ENCODE peak calls at places on chromosomes 6 and 20, in four cellular contexts. One of them, this sample, is unnamed.

GRCh38 chr20:56420940-56421688 is 9.1 kb downstream of the CASS4 start:
- DNase-seq in K562: peak
- DNase-seq in GM12878: no peak
- DNase-seq in H1: no peak
- DNase-seq in this sample: no peak

GRCh38 chr6:87697581-87698552 is 4.2 kb downstream of the AKIRIN2 start:
- DNase-seq in GM12878: no peak
- DNase-seq in K562: peak
- DNase-seq in H1: no peak
- DNase-seq in this sample: no peak

GRCh38 chr20:42100137-42100704 is 482.0 kb upstream of the CHD6 start:
- DNase-seq in GM12878: no peak
- DNase-seq in K562: no peak
- DNase-seq in H1: no peak
- DNase-seq in this sample: no peak

GRCh38 chr6:2020909-2021308 is 224.5 kb downstream of the GMDS start:
- DNase-seq in K562: no peak
- DNase-seq in GM12878: no peak
- DNase-seq in H1: no peak
- DNase-seq in this sample: peak

GRCh38 chr6:154602708-154603107 is 92.2 kb upstream of the CNKSR3 start:
- DNase-seq in H1: no peak
- DNase-seq in K562: no peak
- DNase-seq in GM12878: no peak
- DNase-seq in this sample: no peak

GRCh38 chr6:136527831-136528230 is 22.4 kb downstream of the MAP7 start:
- DNase-seq in H1: no peak
- DNase-seq in K562: no peak
- DNase-seq in GM12878: no peak
- DNase-seq in this sample: no peak

GRCh38 chr20:483791-484644 is 21.7 kb upstream of the TBC1D20 start:
- DNase-seq in H1: no peak
- DNase-seq in GM12878: no peak
- DNase-seq in K562: no peak
- DNase-seq in this sample: no peak

GRCh38 chr20:25227317-25227831 is 20.5 kb upstream of the PYGB start:
- DNase-seq in K562: peak
- DNase-seq in H1: no peak
- DNase-seq in GM12878: no peak
- DNase-seq in this sample: no peak

GRCh38 chr6:110398778-110399177 is 16.6 kb downstream of the DDO start:
- DNase-seq in H1: no peak
- DNase-seq in K562: peak
- DNase-seq in GM12878: no peak
- DNase-seq in this sample: no peak

GRCh38 chr20:37728635-37728983 is 34.8 kb downstream of the CTNNBL1 start:
- DNase-seq in GM12878: no peak
- DNase-seq in H1: no peak
- DNase-seq in K562: peak
- DNase-seq in this sample: no peak

GRCh38 chr20:37727247-37727956 is 33.6 kb downstream of the CTNNBL1 start:
- DNase-seq in H1: no peak
- DNase-seq in K562: no peak
- DNase-seq in GM12878: no peak
- DNase-seq in this sample: no peak

GRCh38 chr20:37726321-37726720 is 32.5 kb downstream of the CTNNBL1 start:
- DNase-seq in GM12878: no peak
- DNase-seq in H1: no peak
- DNase-seq in K562: no peak
- DNase-seq in this sample: no peak

GRCh38 chr20:37729452-37729851 is 35.6 kb downstream of the CTNNBL1 start:
- DNase-seq in GM12878: no peak
- DNase-seq in H1: no peak
- DNase-seq in K562: no peak
- DNase-seq in this sample: no peak

DNA sequence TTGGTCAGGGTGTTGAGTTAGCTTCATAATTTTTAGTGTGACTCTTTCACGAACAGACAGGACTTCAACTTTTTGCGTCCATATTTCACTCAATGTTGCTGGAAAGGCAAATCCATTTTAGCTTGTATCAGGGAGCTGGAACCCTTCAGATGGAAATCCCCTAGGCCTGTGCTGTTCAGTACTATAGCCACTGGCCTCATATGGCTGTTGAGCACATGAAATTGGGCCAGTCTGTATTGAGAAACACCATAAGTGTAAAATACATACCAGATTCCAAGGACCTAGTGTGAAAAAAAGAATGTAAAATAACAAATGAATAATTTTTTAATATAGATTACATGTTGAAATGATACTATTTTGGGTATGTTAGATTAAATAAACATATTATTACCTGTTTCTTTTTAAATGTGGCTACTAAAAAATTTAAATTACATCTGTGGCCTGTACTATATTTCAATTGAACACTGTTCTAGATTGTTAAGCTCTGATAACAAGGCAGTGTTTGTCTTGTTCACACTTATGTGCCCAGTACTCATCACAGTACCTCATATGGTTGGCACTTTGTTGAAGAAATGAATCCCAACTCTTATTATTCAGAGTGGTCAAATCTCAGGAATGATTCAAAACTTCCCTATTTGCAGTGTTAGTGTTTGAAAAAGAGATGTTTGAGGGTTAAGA is 34.3 kb downstream of the CTNNBL1 start:
- DNase-seq in K562: no peak
- DNase-seq in GM12878: no peak
- DNase-seq in H1: no peak
- DNase-seq in this sample: no peak
- H3K27ac ChIP-seq in K562: no peak
- H3K27ac ChIP-seq in GM12878: no peak
- H3K27ac ChIP-seq in H1: no peak
- H3K27ac ChIP-seq in this sample: no peak

DNA sequence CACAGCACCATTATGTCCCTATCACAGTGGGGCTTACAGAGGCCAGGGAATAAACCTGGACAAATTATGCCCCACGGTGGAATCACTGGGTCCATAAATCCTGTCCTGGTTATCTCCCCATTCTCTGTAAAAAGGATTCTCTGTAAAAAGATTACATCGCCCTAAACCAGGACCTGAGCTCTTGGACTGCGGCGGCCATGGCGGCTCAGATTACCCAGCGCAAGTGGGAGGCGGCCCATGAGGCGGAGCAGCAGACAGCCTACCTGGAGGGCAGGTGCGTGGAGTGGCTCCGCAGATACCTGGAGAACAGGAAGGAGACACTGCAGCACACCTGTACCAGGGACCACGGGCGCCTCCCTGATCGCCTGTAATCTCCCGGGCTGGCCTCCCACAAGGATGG is 8.4 kb upstream of the HLA-A start:
- DNase-seq in GM12878: no peak
- DNase-seq in H1: no peak
- DNase-seq in K562: no peak
- DNase-seq in this sample: no peak
- TF ChIP-seq GABPA in GM12878: no peak
- TF ChIP-seq GABPA in H1: no peak
- TF ChIP-seq GABPA in K562: no peak
- TF ChIP-seq GABPA in this sample: no peak

GRCh38 chr6:82015526-82015925 is 232.0 kb downstream of the IBTK start:
- DNase-seq in GM12878: no peak
- DNase-seq in H1: no peak
- DNase-seq in K562: no peak
- DNase-seq in this sample: no peak

GRCh38 chr6:82017773-82018172 is 229.8 kb downstream of the IBTK start:
- DNase-seq in GM12878: no peak
- DNase-seq in K562: no peak
- DNase-seq in H1: no peak
- DNase-seq in this sample: no peak

GRCh38 chr6:82013561-82014275 is 233.8 kb downstream of the IBTK start:
- DNase-seq in H1: no peak
- DNase-seq in GM12878: no peak
- DNase-seq in K562: no peak
- DNase-seq in this sample: no peak

GRCh38 chr6:82015043-82015442 is 232.5 kb downstream of the IBTK start:
- DNase-seq in K562: no peak
- DNase-seq in GM12878: no peak
- DNase-seq in H1: no peak
- DNase-seq in this sample: no peak

DNA sequence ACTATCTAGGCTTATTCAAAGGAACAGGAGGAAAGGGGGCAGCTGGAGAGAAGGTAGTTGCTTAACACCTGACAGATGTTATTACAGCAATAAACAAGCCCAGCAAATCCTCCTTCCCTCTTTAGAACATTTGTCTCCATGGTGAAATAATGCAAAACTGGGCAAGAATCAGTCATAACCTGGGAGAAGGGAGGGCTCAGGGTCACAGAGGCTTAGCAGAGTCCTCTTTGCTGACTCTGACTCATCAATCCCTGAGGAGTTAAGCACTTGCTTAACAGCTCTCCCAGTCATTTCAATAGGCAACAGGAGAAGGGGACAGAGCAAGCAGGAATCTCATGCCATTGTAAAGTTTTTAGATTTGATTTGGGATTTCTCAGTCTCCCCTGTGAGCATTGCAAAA is 230.2 kb downstream of the IBTK start:
- DNase-seq in GM12878: no peak
- DNase-seq in H1: no peak
- DNase-seq in K562: no peak
- DNase-seq in this sample: no peak
- H3K27ac ChIP-seq in GM12878: no peak
- H3K27ac ChIP-seq in H1: no peak
- H3K27ac ChIP-seq in K562: no peak
- H3K27ac ChIP-seq in this sample: no peak

DNA sequence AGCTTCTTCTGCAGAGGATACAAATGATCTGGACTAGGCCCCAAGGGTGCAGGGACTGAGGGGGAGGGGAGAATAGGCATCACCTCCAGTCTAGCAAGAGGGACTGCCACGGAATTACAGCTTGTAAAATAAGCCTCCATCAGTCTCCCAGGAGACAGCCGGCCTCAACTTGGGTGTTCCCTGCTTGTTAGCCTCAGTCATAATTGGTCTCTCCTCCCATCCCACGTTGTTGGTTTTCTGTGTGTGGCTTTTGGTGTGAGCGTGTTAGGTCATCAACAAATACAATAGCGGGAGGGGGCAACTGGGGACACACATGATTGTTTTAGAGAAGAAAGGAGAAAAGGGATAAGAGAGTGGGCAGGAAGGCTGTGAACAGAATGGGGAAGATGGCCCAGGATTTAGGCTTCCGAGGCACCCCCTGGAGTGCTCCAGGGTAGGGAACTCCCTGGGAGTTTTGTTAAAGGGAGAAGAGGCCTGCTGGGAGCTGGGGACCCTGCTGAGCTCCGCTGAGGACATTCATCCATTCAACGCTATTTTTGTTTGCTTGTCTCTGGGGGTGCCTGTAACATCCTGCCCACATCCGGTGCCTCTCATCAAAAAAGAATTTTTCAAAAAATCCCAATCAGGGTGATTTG is 9.2 kb downstream of the FOXA2 start:
- DNase-seq in H1: no peak
- DNase-seq in GM12878: no peak
- DNase-seq in K562: no peak
- DNase-seq in this sample: no peak
- TF ChIP-seq GABPA in H1: no peak
- TF ChIP-seq GABPA in GM12878: no peak
- TF ChIP-seq GABPA in K562: no peak
- TF ChIP-seq GABPA in this sample: no peak

GRCh38 chr6:170137911-170138910 is 152.7 kb downstream of the DLL1 start:
- DNase-seq in GM12878: no peak
- DNase-seq in K562: no peak
- DNase-seq in H1: no peak
- DNase-seq in this sample: no peak
- H3K27ac ChIP-seq in GM12878: no peak
- H3K27ac ChIP-seq in K562: no peak
- H3K27ac ChIP-seq in H1: no peak
- H3K27ac ChIP-seq in this sample: no peak

GRCh38 chr6:118263929-118264486 is 284.1 kb upstream of the PLN start:
- DNase-seq in K562: peak
- DNase-seq in GM12878: no peak
- DNase-seq in H1: no peak
- DNase-seq in this sample: no peak
- TF ChIP-seq GABPA in K562: no peak
- TF ChIP-seq GABPA in GM12878: no peak
- TF ChIP-seq GABPA in H1: no peak
- TF ChIP-seq GABPA in this sample: no peak

This sample was measured in HL-60.